ENCODE peak calls at places on chromosome 7, in nine cellular contexts. X, A, P, R, K, W, O, B and L are unnamed samples.
A peak's percentile ranks its signal among the peaks of the same experiment; 100 is the strongest.

GRCh38 chr7:148261996-148262688 is 328.4 kb upstream of the C7orf33 start:
- DNase-seq in X (no peak), A (no peak), P (no peak), R (no peak), K (no peak), W (no peak), O (no peak), B (no peak), L (no peak)

GRCh38 chr7:158534598-158534997 is 53.0 kb downstream of the PTPRN2 start:
- DNase-seq in X (no peak), A (no peak), P (no peak), R (no peak), K (no peak), W (no peak), O (no peak), B (no peak), L (no peak)

GRCh38 chr7:137462074-137462715 is 118.7 kb upstream of the PTN start:
- DNase-seq in X (peak; percentile 77), A (no peak), P (no peak), R (no peak), K (peak; percentile 30), W (no peak), O (no peak), B (peak; percentile 62), L (peak; percentile 41)

GRCh38 chr7:94823952-94824351 is 83.4 kb upstream of the PPP1R9A start:
- DNase-seq in X (peak; percentile 62), A (no peak), P (no peak), R (no peak), K (peak; percentile 59), W (no peak), O (no peak), B (peak; percentile 69), L (no peak)

GRCh38 chr7:103915958-103916357 is 73.5 kb downstream of the RELN start:
- DNase-seq in X (no peak), A (no peak), P (no peak), R (no peak), K (peak; percentile 4), W (no peak), O (no peak), B (peak; percentile 10), L (no peak)

GRCh38 chr7:12756841-12757240 is 69.4 kb downstream of the ARL4A start:
- DNase-seq in X (peak; percentile 36), A (no peak), P (no peak), R (no peak), K (no peak), W (no peak), O (no peak), B (peak; percentile 76), L (no peak)

GRCh38 chr7:25391295-25391861 is 163.1 kb upstream of the NPVF start:
- DNase-seq in X (peak; percentile 24), A (no peak), P (no peak), R (peak; percentile 14), K (peak; percentile 74), W (no peak), O (no peak), B (no peak), L (peak; percentile 11)

GRCh38 chr7:103773726-103774125 is 215.7 kb downstream of the RELN start:
- DNase-seq in X (no peak), A (no peak), P (no peak), R (no peak), K (no peak), W (no peak), O (no peak), B (no peak), L (no peak)

GRCh38 chr7:138837627-138838026 is 39.6 kb upstream of the ATP6V0A4 start:
- DNase-seq in X (peak; percentile 9), A (no peak), P (peak; percentile 28), R (no peak), K (peak; percentile 8), W (no peak), O (no peak), B (no peak), L (no peak)

GRCh38 chr7:138835087-138835486 is 37.1 kb upstream of the ATP6V0A4 start:
- DNase-seq in X (no peak), A (no peak), P (no peak), R (no peak), K (no peak), W (no peak), O (no peak), B (no peak), L (no peak)

GRCh38 chr7:138842111-138842510 is 44.1 kb upstream of the ATP6V0A4 start:
- DNase-seq in X (peak; percentile 34), A (no peak), P (no peak), R (no peak), K (peak; percentile 90), W (no peak), O (no peak), B (peak; percentile 88), L (peak; percentile 41)

GRCh38 chr7:138834583-138834982 is 36.6 kb upstream of the ATP6V0A4 start:
- DNase-seq in X (no peak), A (no peak), P (no peak), R (no peak), K (no peak), W (no peak), O (no peak), B (no peak), L (no peak)

GRCh38 chr7:138838166-138838565 is 40.2 kb upstream of the ATP6V0A4 start:
- DNase-seq in X (no peak), A (no peak), P (no peak), R (no peak), K (no peak), W (no peak), O (no peak), B (no peak), L (no peak)
- TF ChIP-seq CTCF in X (no peak), A (peak; percentile 8), P (no peak), R (no peak), K (no peak), W (no peak), O (no peak), B (no peak), L (no peak)

GRCh38 chr7:142012825-142013506 is 17.3 kb downstream of the MGAM start:
- DNase-seq in X (no peak), A (no peak), P (no peak), R (no peak), K (peak; percentile 21), W (no peak), O (no peak), B (no peak), L (no peak)
- TF ChIP-seq CTCF in X (no peak), A (no peak), P (no peak), R (no peak), K (peak; percentile 11), W (no peak), O (no peak), B (no peak), L (no peak)

GRCh38 chr7:131583430-131583829 is 27.0 kb upstream of the PODXL start:
- DNase-seq in X (no peak), A (no peak), P (no peak), R (no peak), K (no peak), W (no peak), O (no peak), B (no peak), L (no peak)

GRCh38 chr7:131586259-131586658 is 29.8 kb upstream of the PODXL start:
- DNase-seq in X (no peak), A (no peak), P (no peak), R (no peak), K (no peak), W (peak; percentile 44), O (no peak), B (no peak), L (no peak)

GRCh38 chr7:131586759-131587158 is 30.3 kb upstream of the PODXL start:
- DNase-seq in X (no peak), A (no peak), P (no peak), R (no peak), K (no peak), W (no peak), O (no peak), B (no peak), L (no peak)

GRCh38 chr7:131578602-131579001 is 22.2 kb upstream of the PODXL start:
- DNase-seq in X (no peak), A (no peak), P (no peak), R (no peak), K (no peak), W (no peak), O (no peak), B (no peak), L (no peak)

DNA sequence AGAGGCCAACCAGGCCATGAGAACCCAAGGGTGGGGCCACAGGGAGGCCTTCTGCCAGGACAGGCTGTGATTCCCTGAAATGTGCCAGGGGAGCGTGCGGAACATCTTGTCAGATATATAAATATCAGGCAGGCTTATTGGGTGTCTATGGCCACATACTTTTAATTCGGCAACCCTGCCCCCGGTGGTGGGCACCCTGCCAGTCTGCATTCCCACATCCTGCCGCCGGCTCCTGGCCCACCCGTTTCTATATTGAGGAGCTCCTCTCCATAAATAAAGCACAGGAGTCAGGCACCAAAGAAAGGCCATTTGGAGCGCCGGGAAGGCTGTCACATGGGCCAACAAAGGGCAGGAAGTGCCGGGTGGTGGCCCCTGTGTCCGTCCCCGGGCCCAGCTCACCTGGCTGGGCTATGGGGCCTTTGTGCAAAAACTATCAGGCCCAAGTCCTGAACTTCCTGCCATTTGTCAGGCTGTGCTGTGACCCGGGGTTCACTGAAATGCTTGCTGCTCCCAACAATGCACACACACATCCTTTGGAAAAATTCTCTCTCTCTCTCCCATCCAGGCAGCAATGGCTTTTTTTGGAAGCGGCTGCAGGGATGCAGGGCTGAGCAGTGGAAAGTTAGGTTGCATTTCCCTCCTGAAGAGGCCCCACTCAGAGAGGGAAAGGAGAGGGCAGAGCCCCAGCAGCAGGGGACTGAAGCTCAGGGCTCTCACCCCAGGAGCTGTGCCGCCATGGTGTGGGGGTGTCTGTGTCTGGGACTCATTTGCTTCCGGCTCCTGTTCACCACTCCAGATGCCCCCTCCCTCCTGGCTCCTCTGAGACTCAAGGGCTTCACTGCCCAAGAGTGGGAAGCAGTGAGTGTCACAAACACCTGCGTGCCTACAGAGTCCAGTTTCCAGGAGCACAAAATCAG is 25.1 kb upstream of the PODXL start:
- DNase-seq in X (no peak), A (no peak), P (no peak), R (no peak), K (no peak), W (peak; percentile 28), O (no peak), B (no peak), L (no peak)
- TF ChIP-seq CTCF in X (no peak), A (no peak), P (no peak), R (no peak), K (peak; percentile 15), W (no peak), O (no peak), B (no peak), L (no peak)

DNA sequence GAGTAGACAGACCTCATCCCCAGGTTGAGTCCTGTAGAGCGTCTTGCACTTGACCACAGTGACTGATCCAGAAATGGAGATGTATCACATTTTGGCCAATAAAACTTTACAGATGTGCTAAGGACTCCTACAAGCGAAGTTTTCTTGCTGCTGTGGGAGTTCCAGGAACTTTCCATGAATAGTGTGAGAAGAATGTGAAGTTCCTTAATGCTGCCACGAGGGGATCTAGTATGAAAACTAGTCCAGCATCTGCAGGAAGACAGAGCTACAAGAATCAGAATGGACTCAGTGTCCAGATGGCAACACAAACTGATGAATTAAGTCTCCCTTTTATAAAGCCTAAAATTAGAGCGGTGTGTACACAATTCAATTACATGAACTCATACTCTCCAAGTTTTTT is 14.8 kb upstream of the LSM8 start:
- DNase-seq in X (no peak), A (no peak), P (no peak), R (no peak), K (peak; percentile 32), W (no peak), O (no peak), B (no peak), L (peak; percentile 12)
- TF ChIP-seq CTCF in X (no peak), A (peak; percentile 6), P (no peak), R (no peak), K (peak; percentile 19), W (no peak), O (no peak), B (peak; percentile 14), L (peak; percentile 39)